ENCODE peak calls at places on chromosomes 5 and 9, in six cellular contexts. D, J, Q, F, S and N are unnamed samples.

GRCh38 chr5:36874465-36874864 is 2.1 kb upstream of the NIPBL start:
- DNase-seq in S (peak; percentile 19), Q (no peak), D (no peak), J (no peak), F (no peak), N (no peak)

GRCh38 chr9:132161743-132162187 is at the start of gene NTNG2:
- DNase-seq in D (no peak), J (no peak), Q (no peak), F (no peak), S (no peak), N (no peak)

GRCh38 chr5:144183254-144183889 is 12.7 kb downstream of the KCTD16 start:
- DNase-seq in D (peak; percentile 79), J (no peak), Q (no peak), S (peak; percentile 8), F (peak; percentile 19), N (no peak)

GRCh38 chr9:110370316-110370715 is 32.7 kb upstream of the TXNDC8 start:
- DNase-seq in S (no peak), F (no peak), Q (no peak), D (peak; percentile 51), J (no peak), N (no peak)

GRCh38 chr9:90874194-90874593 is 72.6 kb downstream of the SYK start:
- DNase-seq in S (no peak), J (no peak), F (no peak), Q (no peak), D (no peak), N (no peak)

GRCh38 chr5:1537166-1538154 is 13.7 kb upstream of the LPCAT1 start:
- DNase-seq in J (no peak), F (no peak), D (no peak), Q (no peak), S (no peak), N (no peak)

GRCh38 chr9:33426843-33427293 is 20.5 kb downstream of the AQP3 start:
- DNase-seq in D (no peak), S (no peak), Q (no peak), J (no peak), F (no peak), N (no peak)

GRCh38 chr5:154405078-154405792 is 40.6 kb upstream of the SAP30L start:
- DNase-seq in D (peak; percentile 80), F (peak; percentile 95), S (peak; percentile 49), Q (peak; percentile 25), J (peak; percentile 93), N (peak; percentile 72)

GRCh38 chr9:98201749-98202148 is 9.3 kb upstream of the CORO2A start:
- DNase-seq in D (no peak), J (no peak), S (no peak), Q (no peak), F (no peak), N (no peak)

GRCh38 chr5:112192072-112192471 is 227.0 kb downstream of the EPB41L4A start:
- DNase-seq in F (no peak), S (no peak), D (no peak), J (no peak), Q (no peak), N (no peak)

GRCh38 chr5:170923910-170924620 is 62.2 kb downstream of the RANBP17 start:
- DNase-seq in Q (no peak), F (no peak), J (no peak), S (no peak), D (no peak), N (no peak)

GRCh38 chr5:9218358-9218757 is 327.5 kb downstream of the SEMA5A start:
- DNase-seq in S (no peak), F (no peak), Q (no peak), J (no peak), D (no peak), N (no peak)

GRCh38 chr5:82684153-82684552 is 393.0 kb downstream of the TMEM167A start:
- DNase-seq in J (no peak), F (no peak), D (no peak), Q (no peak), S (no peak), N (no peak)

GRCh38 chr9:121651014-121651294 is 480 bp upstream of the DAB2IP start:
- DNase-seq in D (no peak), Q (no peak), S (no peak), F (no peak), J (no peak), N (no peak)

GRCh38 chr9:118038713-118039112 is 334.5 kb downstream of the TLR4 start:
- DNase-seq in F (no peak), S (no peak), D (no peak), Q (no peak), J (no peak), N (no peak)

GRCh38 chr5:172452398-172453205 is 1.7 kb downstream of the SH3PXD2B start:
- DNase-seq in S (no peak), Q (no peak), D (peak; percentile 76), J (no peak), F (no peak), N (no peak)

GRCh38 chr5:115699967-115700366 is 74.1 kb upstream of the TMED7 start:
- DNase-seq in Q (no peak), J (no peak), D (no peak), F (no peak), S (no peak), N (no peak)

GRCh38 chr5:12615141-12615820 is 711.0 kb upstream of the CTNND2 start:
- DNase-seq in F (no peak), D (no peak), Q (no peak), J (no peak), S (no peak), N (no peak)

GRCh38 chr9:75117572-75117971 is 29.3 kb downstream of the OSTF1 start:
- DNase-seq in S (no peak), D (no peak), J (no peak), Q (no peak), F (no peak), N (no peak)

GRCh38 chr9:72089461-72090130 is 29.2 kb upstream of the C9orf57 start:
- DNase-seq in Q (no peak), S (no peak), D (no peak), F (no peak), J (no peak), N (no peak)

GRCh38 chr5:53674114-53674513 is 113.7 kb downstream of the NDUFS4 start:
- DNase-seq in F (no peak), J (no peak), D (no peak), S (no peak), Q (no peak), N (no peak)

GRCh38 chr9:132168347-132168746 is 6.5 kb downstream of the NTNG2 start:
- DNase-seq in S (no peak), J (no peak), Q (no peak), F (no peak), D (peak; percentile 25), N (peak; percentile 77)

GRCh38 chr9:115850548-115851304 is 302.9 kb upstream of the PAPPA start:
- DNase-seq in D (peak; percentile 79), S (no peak), Q (no peak), J (no peak), F (no peak), N (no peak)

GRCh38 chr5:169139381-169140125 is 161.4 kb downstream of the SLIT3 start:
- DNase-seq in F (no peak), D (no peak), Q (no peak), S (no peak), J (no peak), N (no peak)

GRCh38 chr5:151480859-151481258 is 33.5 kb downstream of the SLC36A1 start:
- DNase-seq in D (peak; percentile 64), F (no peak), S (no peak), J (no peak), Q (no peak), N (peak; percentile 74)

GRCh38 chr5:134465856-134466240 is 54.2 kb upstream of the CDKN2AIPNL start:
- DNase-seq in Q (peak; percentile 17), F (peak; percentile 98), S (peak; percentile 50), J (peak; percentile 97), D (peak; percentile 93), N (peak; percentile 73)

GRCh38 chr5:150485770-150486401 is 22.0 kb upstream of the NDST1 start:
- DNase-seq in D (no peak), S (no peak), Q (no peak), F (peak; percentile 93), J (peak; percentile 86), N (peak; percentile 76)

GRCh38 chr5:57117601-57118000 is 56.3 kb upstream of the GPBP1 start:
- DNase-seq in S (no peak), F (no peak), J (no peak), D (peak; percentile 15), Q (peak; percentile 24), N (no peak)

GRCh38 chr5:17203329-17204132 is 13.9 kb upstream of the BASP1 start:
- DNase-seq in J (peak; percentile 66), D (peak; percentile 89), S (peak; percentile 54), Q (no peak), F (peak; percentile 77), N (no peak)

GRCh38 chr9:33893861-33894260 is 76.9 kb downstream of the UBE2R2 start:
- DNase-seq in J (no peak), F (no peak), S (no peak), Q (no peak), D (no peak), N (no peak)

GRCh38 chr9:122029898-122030297 is 63.2 kb downstream of the TTLL11 start:
- DNase-seq in Q (no peak), D (peak; percentile 18), F (no peak), S (no peak), J (no peak), N (no peak)

GRCh38 chr5:2563046-2563445 is 188.4 kb downstream of the IRX2 start:
- DNase-seq in F (peak; percentile 75), J (peak; percentile 52), Q (no peak), S (no peak), D (no peak), N (no peak)

GRCh38 chr5:34913072-34913471 is 2.2 kb downstream of the RAD1 start:
- DNase-seq in Q (no peak), J (no peak), S (no peak), D (no peak), F (no peak), N (no peak)

GRCh38 chr9:13847270-13847669 is 466.7 kb downstream of the NFIB start:
- DNase-seq in F (no peak), Q (no peak), S (no peak), J (no peak), D (peak; percentile 12), N (no peak)

GRCh38 chr5:132483661-132484385 is 6.8 kb downstream of the IRF1 start:
- DNase-seq in D (no peak), Q (no peak), J (no peak), S (no peak), F (no peak), N (peak; percentile 17)

GRCh38 chr5:178331491-178331981 is 98.9 kb upstream of the PHYKPL start:
- DNase-seq in F (no peak), S (no peak), Q (no peak), J (no peak), D (no peak), N (peak; percentile 52)